ENCODE peak calls at places on chromosomes 12 and 14, in ten cellular contexts. C is endothelial cell of umbilical vein, J is HepG2, B is sigmoid colon, K is GM23338, E is Panc1, W is stomach, X is HCT116, Z is K562, H is breast epithelium. S is an unnamed sample. For H3K36me3 and H3K4me1, the result is how much of the 10 kb centered on the place peaks cover.

GRCh38 chr12:100141998-100142850 is 450 bp downstream of the BLTP3B start:
- DNase-seq in K (peak), J (peak), C (no peak), E (no peak), Z (peak), W (peak), H (peak), X (no peak), B (peak), S (peak)

GRCh38 chr12:116319851-116320621 is 42.5 kb upstream of the MED13L start:
- DNase-seq in X (no peak), H (no peak), Z (no peak), B (peak), C (peak), K (no peak), J (no peak), W (no peak), E (no peak), S (no peak)

GRCh38 chr14:99143793-99144192 is 128.2 kb downstream of the BCL11B start:
- DNase-seq in C (no peak), X (peak), E (no peak), W (no peak), K (peak), B (peak), Z (no peak), J (no peak), H (peak), S (no peak)

GRCh38 chr14:96176811-96177211 is 27.8 kb upstream of the BDKRB2 start:
- DNase-seq in B (peak), X (no peak), Z (no peak), W (no peak), H (no peak), E (no peak), J (no peak), K (no peak), C (no peak), S (no peak)

GRCh38 chr14:56334458-56334857 is 216.2 kb downstream of the PELI2 start:
- DNase-seq in H (no peak), Z (no peak), J (no peak), E (no peak), W (no peak), K (no peak), B (no peak), C (peak), X (no peak), S (no peak)

GRCh38 chr12:2498961-2499500 is 295.7 kb upstream of the FKBP4 start:
- DNase-seq in X (no peak), H (no peak), Z (no peak), B (peak), J (no peak), K (peak), E (no peak), C (no peak), W (peak), S (no peak)

GRCh38 chr14:24429395-24430142 is at the start of the genes CBLN3 and KHNYN:
- DNase-seq in J (peak), W (peak), K (peak), X (peak), E (no peak), C (peak), Z (peak), B (peak), H (peak), S (peak)

GRCh38 chr12:42162940-42163339 is 18.3 kb upstream of the GXYLT1 start:
- DNase-seq in E (no peak), H (no peak), B (no peak), C (no peak), W (no peak), K (no peak), J (no peak), X (no peak), Z (no peak), S (no peak)

GRCh38 chr12:120236124-120236398 is 29.5 kb downstream of the PXN start:
- DNase-seq in W (no peak), E (no peak), Z (no peak), C (no peak), X (no peak), H (no peak), K (no peak), B (no peak), J (no peak), S (no peak)

GRCh38 chr14:26216797-26217196 is 381.0 kb downstream of the NOVA1 start:
- DNase-seq in W (no peak), K (no peak), Z (no peak), J (no peak), E (no peak), H (no peak), C (no peak), X (no peak), B (no peak), S (no peak)

GRCh38 chr12:79673334-79673733 is 17.4 kb downstream of the PAWR start:
- DNase-seq in J (no peak), H (no peak), C (no peak), K (peak), B (no peak), X (no peak), W (no peak), E (no peak), Z (no peak), S (no peak)

GRCh38 chr12:27619308-27619707 is 76.9 kb upstream of the REP15 start:
- DNase-seq in Z (no peak), H (no peak), B (no peak), X (peak), E (peak), J (peak), W (no peak), C (peak), K (no peak), S (no peak)

GRCh38 chr12:67327466-67327865 is 58.3 kb downstream of the CAND1 start:
- DNase-seq in W (no peak), H (no peak), Z (no peak), X (no peak), B (no peak), K (no peak), C (no peak), J (no peak), E (no peak), S (no peak)

GRCh38 chr12:109458771-109459208 is 18.3 kb downstream of the KCTD10 start:
- DNase-seq in C (peak), Z (no peak), B (no peak), W (no peak), J (no peak), X (no peak), H (no peak), E (no peak), K (peak), S (no peak)

GRCh38 chr14:37198273-37198598 is 499 bp downstream of the MIPOL1 start:
- DNase-seq in H (no peak), K (no peak), W (no peak), E (no peak), Z (no peak), C (no peak), J (no peak), B (no peak), X (no peak), S (no peak)

GRCh38 chr12:106245767-106246166 is 2.1 kb downstream of the CKAP4 start:
- DNase-seq in K (no peak), W (peak), C (peak), J (no peak), Z (no peak), B (peak), X (peak), E (no peak), H (no peak), S (no peak)

GRCh38 chr12:106417926-106418910 is 60.7 kb downstream of the POLR3B start:
- DNase-seq in W (no peak), K (no peak), J (peak), B (no peak), Z (no peak), X (peak), C (no peak), H (no peak), E (no peak), S (no peak)

GRCh38 chr12:3432176-3432742 is 58.7 kb upstream of the PRMT8 start:
- DNase-seq in E (no peak), W (no peak), H (no peak), X (no peak), B (no peak), J (peak), Z (no peak), K (peak), C (no peak), S (no peak)

GRCh38 chr12:31868980-31869379 is 90.2 kb upstream of the RESF1 start:
- DNase-seq in Z (no peak), K (no peak), E (no peak), X (no peak), C (peak), J (no peak), B (no peak), W (peak), H (no peak), S (no peak)

GRCh38 chr14:99177046-99177655 is 94.8 kb downstream of the BCL11B start:
- DNase-seq in W (no peak), E (no peak), C (no peak), K (no peak), X (no peak), H (peak), Z (no peak), B (peak), J (no peak), S (no peak)

GRCh38 chr12:63826002-63826585 is 18.4 kb upstream of the SRGAP1 start:
- DNase-seq in Z (peak), H (no peak), C (peak), K (peak), B (no peak), X (peak), E (no peak), W (no peak), J (peak), S (no peak)

GRCh38 chr12:122326597-122326996 is 60.3 kb upstream of the VPS33A start:
- DNase-seq in H (no peak), K (no peak), B (no peak), E (no peak), C (no peak), Z (no peak), J (no peak), W (no peak), X (no peak), S (no peak)

GRCh38 chr12:121578230-121579189 is 2.3 kb downstream of the KDM2B start:
- DNase-seq in B (peak), H (no peak), W (no peak), C (peak), J (no peak), E (no peak), Z (no peak), X (no peak), K (peak), S (peak)

GRCh38 chr12:22037952-22038351 is 8.1 kb upstream of the CMAS start:
- DNase-seq in C (no peak), K (no peak), E (no peak), X (no peak), W (no peak), H (no peak), B (no peak), Z (no peak), J (no peak), S (no peak)

GRCh38 chr14:90381999-90382451 is 14.8 kb upstream of the CALM1 start:
- DNase-seq in H (peak), B (peak), K (peak), X (no peak), J (peak), C (no peak), W (peak), E (no peak), Z (no peak), S (no peak)

GRCh38 chr12:93441111-93441616 is 583 bp downstream of the UBE2N start:
- DNase-seq in X (no peak), H (no peak), B (no peak), J (no peak), W (peak), C (peak), K (peak), Z (peak), E (no peak), S (peak)

GRCh38 chr14:60179296-60179924 is 14.2 kb upstream of the DHRS7 start:
- DNase-seq in E (no peak), H (no peak), K (no peak), X (no peak), C (no peak), Z (no peak), W (no peak), B (no peak), J (no peak), S (no peak)

GRCh38 chr14:50816419-50817047 is 14.4 kb downstream of the NIN start:
- DNase-seq in C (peak), E (no peak), W (no peak), X (no peak), H (no peak), Z (no peak), J (peak), K (no peak), B (no peak), S (no peak)

GRCh38 chr14:53964249-53964648 is 7.6 kb upstream of the BMP4 start:
- DNase-seq in H (no peak), Z (no peak), C (peak), K (peak), X (no peak), E (no peak), W (no peak), B (no peak), J (no peak), S (no peak)

GRCh38 chr14:37131205-37131604 is 41.2 kb downstream of the SLC25A21 start:
- DNase-seq in H (no peak), K (no peak), W (no peak), C (no peak), X (no peak), J (no peak), E (no peak), Z (no peak), B (no peak), S (no peak)

GRCh38 chr14:77151918-77152588 is 10.5 kb upstream of the ZDHHC22 start:
- DNase-seq in W (no peak), H (no peak), Z (peak), K (peak), C (peak), E (peak), X (peak), B (no peak), J (no peak), S (peak)

GRCh38 chr12:80241576-80242273 is 142.4 kb downstream of the OTOGL start:
- DNase-seq in X (no peak), B (no peak), W (no peak), H (no peak), E (no peak), J (no peak), Z (no peak), C (peak), K (no peak), S (no peak)

GRCh38 chr12:69672195-69672594 is 26.9 kb downstream of the BEST3 start:
- DNase-seq in X (no peak), H (no peak), J (no peak), B (no peak), K (no peak), Z (no peak), W (no peak), E (no peak), C (no peak), S (no peak)

GRCh38 chr14:99644723-99645544 is at the start of gene HHIPL1:
- DNase-seq in B (no peak), W (no peak), X (no peak), E (no peak), Z (no peak), C (peak), J (no peak), K (peak), H (no peak), S (no peak)

GRCh38 chr14:64910847-64911495 is 3.3 kb upstream of the CHURC1 start:
- DNase-seq in B (no peak), Z (no peak), H (no peak), J (peak), W (no peak), X (peak), K (peak), E (no peak), C (peak), S (no peak)

GRCh38 chr14:89644641-89645040 is 227.6 kb upstream of the FOXN3 start:
- DNase-seq in E (no peak), Z (no peak), X (no peak), K (no peak), C (no peak), J (no peak), H (no peak), B (no peak), W (no peak), S (no peak)

GRCh38 chr12:53215497-53215896 is 8.4 kb upstream of the ITGB7 start:
- DNase-seq in X (no peak), K (no peak), E (no peak), W (no peak), Z (no peak), B (no peak), C (no peak), H (no peak), J (no peak), S (peak)
- H3K36me3 ChIP-seq in X (under half), K (under half), E (under half), W (under half), Z (under half), B (under half), C (under half), H (under half), J (under half), S (under half)

DNA sequence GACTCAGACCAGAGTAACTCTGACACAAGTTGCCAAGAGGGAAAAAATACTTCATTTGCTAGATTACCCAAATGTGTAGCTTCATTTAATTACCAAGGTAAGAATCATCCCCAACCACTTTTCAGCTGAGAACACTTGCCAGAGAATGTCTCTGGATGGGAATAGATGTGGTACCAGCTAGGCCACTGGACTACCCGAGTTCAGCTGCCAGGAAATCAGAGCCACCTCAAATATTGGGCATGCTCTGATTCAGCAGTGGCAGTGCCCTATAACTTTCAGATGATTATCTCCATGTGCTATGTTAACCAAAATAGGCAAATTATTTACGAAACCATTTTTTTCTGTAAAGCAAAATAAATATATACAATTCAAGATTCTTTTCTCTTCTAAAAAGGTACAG is 80.7 kb downstream of the SLC38A1 start:
- DNase-seq in E (no peak), X (no peak), Z (no peak), J (no peak), C (no peak), B (no peak), W (no peak), H (no peak), K (no peak), S (no peak)
- H3K4me1 ChIP-seq in E (under half), X (under half), Z (under half), J (under half), C (under half), B (under half), W (under half), H (under half), K (under half), S (under half)

DNA sequence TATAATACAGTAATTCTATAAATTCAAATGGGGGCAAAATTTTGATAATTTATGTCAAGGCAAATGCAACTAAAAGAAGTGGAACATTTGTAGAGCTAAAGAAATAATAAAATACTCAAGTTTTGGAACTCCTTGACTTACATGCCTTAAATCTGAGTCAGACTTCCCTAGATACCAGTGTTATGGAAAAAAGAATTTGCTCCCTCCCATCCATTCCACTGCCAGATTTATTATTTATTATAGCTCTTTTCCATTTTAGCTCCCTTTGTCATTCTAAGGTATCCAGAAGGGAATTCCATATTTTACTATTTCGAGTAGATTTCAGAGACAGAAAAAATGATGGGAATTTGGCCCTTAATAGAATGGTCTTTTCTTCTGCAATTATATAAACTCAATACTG is 44.0 kb downstream of the RHOJ start:
- DNase-seq in Z (no peak), K (no peak), X (no peak), E (no peak), B (no peak), W (no peak), C (peak), H (no peak), J (no peak), S (no peak)
- TF ChIP-seq POLR2AphosphoS5 in Z (no peak), K (no peak), X (no peak), E (no peak), B (peak), W (no peak), C (no peak), H (no peak), J (no peak), S (no peak)

GRCh38 chr12:124374147-124374546 is 79.3 kb downstream of the RFLNA start:
- DNase-seq in J (no peak), X (no peak), B (no peak), W (no peak), H (no peak), Z (no peak), C (no peak), K (no peak), E (no peak), S (no peak)
- H3K36me3 ChIP-seq in J (under half), X (under half), B (under half), W (half or more), H (under half), Z (under half), C (under half), K (under half), E (under half), S (half or more)

DNA sequence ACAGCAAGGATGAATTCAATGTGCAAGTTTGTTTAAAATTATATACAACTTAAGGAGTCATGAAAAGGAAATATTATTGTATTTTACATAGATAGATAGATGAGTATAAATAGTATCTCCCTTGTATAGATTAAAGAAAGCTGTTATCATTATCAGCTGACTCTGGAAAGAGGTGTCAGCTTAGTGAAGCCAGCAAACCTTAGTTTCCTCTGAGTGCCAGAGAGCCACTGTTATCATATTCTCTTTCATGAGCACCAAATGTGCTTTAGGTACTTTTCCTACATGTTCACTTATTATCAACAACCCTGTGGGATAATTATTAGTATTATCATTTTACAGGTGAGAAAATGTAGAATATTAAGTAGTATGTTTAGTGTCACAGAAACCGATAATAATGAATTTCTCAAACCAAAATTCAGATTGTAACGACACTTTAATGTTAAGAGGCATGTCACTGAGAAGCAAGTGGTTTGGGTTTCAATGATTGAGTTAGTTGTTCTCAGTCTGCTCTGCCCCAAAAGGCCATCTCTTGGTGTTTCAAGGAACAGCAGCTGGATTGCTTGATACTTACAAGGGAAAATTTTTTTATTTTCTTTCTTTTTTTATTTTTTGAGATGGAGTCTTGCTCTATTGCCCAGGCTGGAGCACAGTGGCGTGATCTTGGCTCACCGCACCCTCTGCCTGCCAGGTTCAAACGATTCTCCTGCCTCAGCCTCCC is 53.7 kb downstream of the PLEKHA5 start:
- DNase-seq in W (no peak), X (no peak), K (peak), J (no peak), B (no peak), E (no peak), C (no peak), H (no peak), Z (no peak), S (no peak)
- H3K4me1 ChIP-seq in W (under half), X (under half), K (under half), J (under half), B (under half), E (under half), C (under half), H (under half), Z (under half), S (under half)

DNA sequence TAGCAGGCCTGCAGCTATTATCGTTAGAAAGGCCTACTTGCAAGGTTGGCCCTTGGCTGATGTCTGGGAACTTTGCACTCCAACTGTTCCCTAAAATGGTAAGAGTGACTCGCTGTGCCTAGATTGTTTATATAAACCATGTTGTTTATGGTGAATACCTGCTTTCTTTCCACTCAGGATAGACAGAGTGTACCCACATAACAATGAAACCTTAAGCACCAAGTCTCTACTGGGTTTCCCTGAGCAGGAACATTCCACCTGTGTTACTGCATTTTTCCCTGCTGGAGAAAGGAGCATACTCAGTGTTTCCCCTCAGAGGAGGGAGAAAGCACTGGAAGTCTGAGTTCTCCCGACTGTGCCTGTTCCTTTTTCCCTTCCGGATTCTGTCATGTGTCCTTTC is 32.8 kb downstream of the ERP29 start:
- DNase-seq in E (no peak), C (no peak), K (no peak), X (no peak), B (peak), H (no peak), Z (no peak), J (no peak), W (no peak), S (no peak)
- TF ChIP-seq POLR2AphosphoS5 in E (no peak), C (no peak), K (no peak), X (no peak), B (peak), H (no peak), Z (no peak), J (no peak), W (no peak), S (no peak)

GRCh38 chr12:96230646-96231045 is 36.5 kb downstream of the ELK3 start:
- DNase-seq in W (no peak), C (no peak), B (peak), J (no peak), Z (no peak), K (no peak), H (no peak), E (no peak), X (no peak), S (peak)
- H3K36me3 ChIP-seq in W (under half), C (half or more), B (under half), J (under half), Z (under half), K (under half), H (under half), E (under half), X (under half), S (under half)

GRCh38 chr12:6273931-6274687 is 36.4 kb upstream of the PLEKHG6 start:
- DNase-seq in C (peak), H (no peak), B (peak), E (no peak), K (peak), Z (peak), W (no peak), J (no peak), X (no peak), S (peak)
- H3K4me1 ChIP-seq in C (under half), H (under half), B (under half), E (under half), K (under half), Z (under half), W (under half), J (half or more), X (half or more), S (under half)